ENCODE peak calls at places on chromosomes 2 and 18, in five cellular contexts. One of them, this sample, is unnamed.

GRCh38 chr2:224968051-224968450 is 74.2 kb downstream of the DOCK10 start:
- DNase-seq in fibroblast of mammary gland: peak
- DNase-seq in esophagus squamous epithelium: no peak
- DNase-seq in astrocyte of the spinal cord: peak
- DNase-seq in CD8-positive, alpha-beta T cell: no peak
- DNase-seq in this sample: peak

GRCh38 chr2:148557844-148558436 is 86.6 kb upstream of the EPC2 start:
- DNase-seq in esophagus squamous epithelium: no peak
- DNase-seq in astrocyte of the spinal cord: no peak
- DNase-seq in fibroblast of mammary gland: no peak
- DNase-seq in CD8-positive, alpha-beta T cell: no peak
- DNase-seq in this sample: no peak

GRCh38 chr2:113848758-113849460 is 41.0 kb upstream of the ACTR3 start:
- DNase-seq in astrocyte of the spinal cord: peak
- DNase-seq in fibroblast of mammary gland: peak
- DNase-seq in CD8-positive, alpha-beta T cell: no peak
- DNase-seq in esophagus squamous epithelium: no peak
- DNase-seq in this sample: no peak

GRCh38 chr2:37683241-37683640 is 11.8 kb upstream of the CDC42EP3 start:
- DNase-seq in astrocyte of the spinal cord: no peak
- DNase-seq in fibroblast of mammary gland: no peak
- DNase-seq in CD8-positive, alpha-beta T cell: no peak
- DNase-seq in esophagus squamous epithelium: no peak
- DNase-seq in this sample: no peak

GRCh38 chr2:80515961-80516360 is 211.4 kb upstream of the LRRTM1 start:
- DNase-seq in CD8-positive, alpha-beta T cell: no peak
- DNase-seq in esophagus squamous epithelium: no peak
- DNase-seq in fibroblast of mammary gland: no peak
- DNase-seq in astrocyte of the spinal cord: no peak
- DNase-seq in this sample: no peak

GRCh38 chr2:37244017-37244416 is 12.6 kb downstream of the NDUFAF7 start:
- DNase-seq in esophagus squamous epithelium: no peak
- DNase-seq in fibroblast of mammary gland: no peak
- DNase-seq in CD8-positive, alpha-beta T cell: no peak
- DNase-seq in astrocyte of the spinal cord: no peak
- DNase-seq in this sample: peak

GRCh38 chr2:171260471-171261424 is 100.1 kb upstream of the TLK1 start:
- DNase-seq in astrocyte of the spinal cord: no peak
- DNase-seq in fibroblast of mammary gland: no peak
- DNase-seq in esophagus squamous epithelium: no peak
- DNase-seq in CD8-positive, alpha-beta T cell: no peak
- DNase-seq in this sample: no peak

GRCh38 chr2:238651306-238652052 is 196.4 kb upstream of the TWIST2 start:
- DNase-seq in astrocyte of the spinal cord: no peak
- DNase-seq in CD8-positive, alpha-beta T cell: no peak
- DNase-seq in fibroblast of mammary gland: no peak
- DNase-seq in esophagus squamous epithelium: no peak
- DNase-seq in this sample: no peak

GRCh38 chr18:62128157-62128556 is 58.7 kb downstream of the PIGN start:
- DNase-seq in fibroblast of mammary gland: peak
- DNase-seq in CD8-positive, alpha-beta T cell: no peak
- DNase-seq in esophagus squamous epithelium: no peak
- DNase-seq in astrocyte of the spinal cord: peak
- DNase-seq in this sample: peak

GRCh38 chr2:197255550-197255949 is 55.0 kb downstream of the ANKRD44 start:
- DNase-seq in CD8-positive, alpha-beta T cell: peak
- DNase-seq in esophagus squamous epithelium: peak
- DNase-seq in fibroblast of mammary gland: no peak
- DNase-seq in astrocyte of the spinal cord: peak
- DNase-seq in this sample: peak

GRCh38 chr2:197254776-197255521 is 55.6 kb downstream of the ANKRD44 start:
- DNase-seq in fibroblast of mammary gland: no peak
- DNase-seq in CD8-positive, alpha-beta T cell: no peak
- DNase-seq in astrocyte of the spinal cord: no peak
- DNase-seq in esophagus squamous epithelium: no peak
- DNase-seq in this sample: no peak

GRCh38 chr2:197258580-197258979 is 52.0 kb downstream of the ANKRD44 start:
- DNase-seq in astrocyte of the spinal cord: no peak
- DNase-seq in CD8-positive, alpha-beta T cell: no peak
- DNase-seq in fibroblast of mammary gland: peak
- DNase-seq in esophagus squamous epithelium: no peak
- DNase-seq in this sample: peak

GRCh38 chr2:197256771-197257170 is 53.8 kb downstream of the ANKRD44 start:
- DNase-seq in esophagus squamous epithelium: no peak
- DNase-seq in fibroblast of mammary gland: no peak
- DNase-seq in astrocyte of the spinal cord: no peak
- DNase-seq in CD8-positive, alpha-beta T cell: no peak
- DNase-seq in this sample: no peak

GRCh38 chr2:197256021-197256420 is 54.6 kb downstream of the ANKRD44 start:
- DNase-seq in esophagus squamous epithelium: no peak
- DNase-seq in fibroblast of mammary gland: no peak
- DNase-seq in CD8-positive, alpha-beta T cell: no peak
- DNase-seq in astrocyte of the spinal cord: peak
- DNase-seq in this sample: no peak
- H3K4me3 ChIP-seq in esophagus squamous epithelium: peak
- H3K4me3 ChIP-seq in fibroblast of mammary gland: no peak
- H3K4me3 ChIP-seq in CD8-positive, alpha-beta T cell: peak
- H3K4me3 ChIP-seq in astrocyte of the spinal cord: no peak
- H3K4me3 ChIP-seq in this sample: no peak

GRCh38 chr2:163736433-163737168 is 793 bp upstream of the FIGN start:
- DNase-seq in CD8-positive, alpha-beta T cell: no peak
- DNase-seq in astrocyte of the spinal cord: peak
- DNase-seq in fibroblast of mammary gland: peak
- DNase-seq in esophagus squamous epithelium: no peak
- DNase-seq in this sample: peak
- TF ChIP-seq CTCF in CD8-positive, alpha-beta T cell: no peak
- TF ChIP-seq CTCF in astrocyte of the spinal cord: peak
- TF ChIP-seq CTCF in fibroblast of mammary gland: peak
- TF ChIP-seq CTCF in esophagus squamous epithelium: no peak
- TF ChIP-seq CTCF in this sample: peak

GRCh38 chr2:144515425-144515693 is 4.6 kb downstream of the ZEB2 start:
- DNase-seq in CD8-positive, alpha-beta T cell: no peak
- DNase-seq in fibroblast of mammary gland: no peak
- DNase-seq in astrocyte of the spinal cord: peak
- DNase-seq in esophagus squamous epithelium: no peak
- DNase-seq in this sample: no peak

GRCh38 chr2:144512421-144513272 is 7.3 kb downstream of the ZEB2 start:
- DNase-seq in CD8-positive, alpha-beta T cell: no peak
- DNase-seq in astrocyte of the spinal cord: peak
- DNase-seq in fibroblast of mammary gland: no peak
- DNase-seq in esophagus squamous epithelium: no peak
- DNase-seq in this sample: peak

GRCh38 chr2:144511945-144512344 is 8.0 kb downstream of the ZEB2 start:
- DNase-seq in CD8-positive, alpha-beta T cell: no peak
- DNase-seq in esophagus squamous epithelium: no peak
- DNase-seq in astrocyte of the spinal cord: peak
- DNase-seq in fibroblast of mammary gland: no peak
- DNase-seq in this sample: no peak

GRCh38 chr2:144514731-144515424 is 5.0 kb downstream of the ZEB2 start:
- DNase-seq in fibroblast of mammary gland: no peak
- DNase-seq in CD8-positive, alpha-beta T cell: no peak
- DNase-seq in esophagus squamous epithelium: no peak
- DNase-seq in astrocyte of the spinal cord: peak
- DNase-seq in this sample: no peak

GRCh38 chr2:144513388-144514100 is 6.4 kb downstream of the ZEB2 start:
- DNase-seq in fibroblast of mammary gland: peak
- DNase-seq in astrocyte of the spinal cord: peak
- DNase-seq in CD8-positive, alpha-beta T cell: no peak
- DNase-seq in esophagus squamous epithelium: no peak
- DNase-seq in this sample: peak
- H3K4me3 ChIP-seq in fibroblast of mammary gland: peak
- H3K4me3 ChIP-seq in astrocyte of the spinal cord: peak
- H3K4me3 ChIP-seq in CD8-positive, alpha-beta T cell: no peak
- H3K4me3 ChIP-seq in esophagus squamous epithelium: peak
- H3K4me3 ChIP-seq in this sample: peak

GRCh38 chr18:51169731-51170130 is 27.8 kb downstream of the MEX3C start:
- DNase-seq in esophagus squamous epithelium: no peak
- DNase-seq in astrocyte of the spinal cord: no peak
- DNase-seq in fibroblast of mammary gland: no peak
- DNase-seq in CD8-positive, alpha-beta T cell: no peak
- DNase-seq in this sample: no peak

GRCh38 chr18:51165296-51165695 is 32.2 kb downstream of the MEX3C start:
- DNase-seq in CD8-positive, alpha-beta T cell: no peak
- DNase-seq in astrocyte of the spinal cord: no peak
- DNase-seq in fibroblast of mammary gland: no peak
- DNase-seq in esophagus squamous epithelium: no peak
- DNase-seq in this sample: no peak

GRCh38 chr18:51170689-51171088 is 26.8 kb downstream of the MEX3C start:
- DNase-seq in fibroblast of mammary gland: no peak
- DNase-seq in astrocyte of the spinal cord: no peak
- DNase-seq in CD8-positive, alpha-beta T cell: no peak
- DNase-seq in esophagus squamous epithelium: no peak
- DNase-seq in this sample: no peak

GRCh38 chr18:51168960-51169662 is 28.4 kb downstream of the MEX3C start:
- DNase-seq in CD8-positive, alpha-beta T cell: no peak
- DNase-seq in astrocyte of the spinal cord: no peak
- DNase-seq in esophagus squamous epithelium: no peak
- DNase-seq in fibroblast of mammary gland: no peak
- DNase-seq in this sample: no peak

DNA sequence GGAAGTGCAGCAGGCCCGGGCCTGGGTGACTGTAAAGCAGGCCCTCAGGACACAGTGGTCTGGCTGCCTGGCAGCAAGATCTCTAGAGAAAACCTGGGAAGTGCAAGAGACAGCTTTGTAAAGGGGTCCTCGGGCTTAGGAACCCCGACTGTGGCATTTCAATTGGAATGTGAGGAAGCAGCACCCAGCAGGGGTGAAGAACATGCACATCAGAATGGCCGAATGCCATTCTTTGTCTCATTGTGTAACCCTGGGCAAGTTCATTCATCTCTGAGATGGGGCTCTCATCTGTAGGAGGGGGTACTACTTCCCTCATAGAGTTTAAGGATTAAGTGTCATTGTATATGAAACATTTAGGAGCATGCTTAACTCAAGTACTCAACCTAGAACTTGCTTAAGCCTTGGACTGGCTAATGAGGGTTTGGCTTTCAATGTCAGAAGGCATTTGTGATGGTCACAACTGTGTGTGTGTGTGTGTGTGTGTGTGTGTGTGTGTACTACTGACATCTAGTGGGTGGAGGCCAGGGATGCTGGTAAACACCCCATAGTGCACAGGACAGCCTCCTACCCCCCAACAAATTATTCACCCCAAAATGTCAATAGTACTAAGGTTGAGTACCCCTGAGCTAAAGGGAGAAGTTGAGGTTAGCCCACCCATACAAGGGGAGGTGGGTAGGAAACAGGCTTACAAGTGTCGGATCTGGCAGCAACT is 29.3 kb downstream of the MEX3C start:
- DNase-seq in CD8-positive, alpha-beta T cell: no peak
- DNase-seq in esophagus squamous epithelium: no peak
- DNase-seq in astrocyte of the spinal cord: no peak
- DNase-seq in fibroblast of mammary gland: no peak
- DNase-seq in this sample: no peak
- TF ChIP-seq CTCF in CD8-positive, alpha-beta T cell: no peak
- TF ChIP-seq CTCF in esophagus squamous epithelium: no peak
- TF ChIP-seq CTCF in astrocyte of the spinal cord: no peak
- TF ChIP-seq CTCF in fibroblast of mammary gland: no peak
- TF ChIP-seq CTCF in this sample: no peak

GRCh38 chr18:77096936-77097886 is 35.4 kb downstream of the MBP start:
- DNase-seq in fibroblast of mammary gland: no peak
- DNase-seq in astrocyte of the spinal cord: no peak
- DNase-seq in CD8-positive, alpha-beta T cell: no peak
- DNase-seq in esophagus squamous epithelium: no peak
- DNase-seq in this sample: no peak
- H3K4me3 ChIP-seq in fibroblast of mammary gland: no peak
- H3K4me3 ChIP-seq in astrocyte of the spinal cord: no peak
- H3K4me3 ChIP-seq in CD8-positive, alpha-beta T cell: no peak
- H3K4me3 ChIP-seq in esophagus squamous epithelium: no peak
- H3K4me3 ChIP-seq in this sample: no peak

DNA sequence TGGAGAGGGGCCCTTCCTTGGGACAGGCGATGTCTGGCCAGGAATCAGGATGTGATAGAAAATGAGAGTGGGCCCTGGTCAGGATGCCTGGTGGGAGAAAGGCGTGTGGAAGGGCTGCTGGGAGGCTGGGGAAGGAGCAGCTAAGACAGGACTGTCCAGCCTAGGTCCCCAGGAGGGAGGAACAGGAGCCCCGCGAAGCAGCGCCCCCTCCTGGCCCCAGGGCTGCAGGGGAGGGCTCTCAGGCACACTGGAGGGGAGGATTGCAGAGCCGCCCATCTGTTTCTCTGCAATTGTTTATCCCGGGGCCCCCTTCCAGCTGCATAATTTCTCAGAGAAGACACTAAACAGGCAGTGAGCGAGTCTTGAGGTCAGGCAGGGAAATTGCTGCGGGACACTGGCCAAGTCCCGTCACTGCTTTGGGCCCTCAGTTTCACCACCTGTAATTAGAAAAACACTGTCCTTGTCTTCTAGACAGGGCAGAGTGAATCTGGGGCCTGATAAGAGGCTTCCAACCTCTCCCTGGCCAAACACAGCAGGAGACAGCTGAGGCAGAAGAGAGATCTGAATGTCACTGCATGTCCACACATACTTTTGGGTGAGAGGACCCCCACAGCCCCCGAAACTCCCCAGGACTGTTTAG is 3.9 kb upstream of the NPPC start:
- DNase-seq in fibroblast of mammary gland: peak
- DNase-seq in CD8-positive, alpha-beta T cell: no peak
- DNase-seq in astrocyte of the spinal cord: no peak
- DNase-seq in esophagus squamous epithelium: no peak
- DNase-seq in this sample: no peak
- TF ChIP-seq CTCF in fibroblast of mammary gland: peak
- TF ChIP-seq CTCF in CD8-positive, alpha-beta T cell: no peak
- TF ChIP-seq CTCF in astrocyte of the spinal cord: peak
- TF ChIP-seq CTCF in esophagus squamous epithelium: no peak
- TF ChIP-seq CTCF in this sample: peak